ENCODE peak calls at places on chromosomes 13 and 19, in five cellular contexts. One of them, this sample, is unnamed.

GRCh38 chr13:89673789-89674311 is 1673.6 kb upstream of the MIR17HG start:
- DNase-seq in heart right ventricle: no peak
- DNase-seq in hippocampal formation: no peak
- DNase-seq in body of pancreas: no peak
- DNase-seq in BE2C: no peak
- DNase-seq in this sample: no peak

GRCh38 chr19:15551183-15552004 is 43.1 kb downstream of the CYP4F22 start:
- DNase-seq in heart right ventricle: peak; percentile 25
- DNase-seq in hippocampal formation: no peak
- DNase-seq in body of pancreas: peak; percentile 27
- DNase-seq in BE2C: peak; percentile 66
- DNase-seq in this sample: no peak

GRCh38 chr19:53958168-53958571 is 4.6 kb upstream of the CACNG8 start:
- DNase-seq in heart right ventricle: no peak
- DNase-seq in hippocampal formation: no peak
- DNase-seq in body of pancreas: no peak
- DNase-seq in BE2C: peak; percentile 52
- DNase-seq in this sample: peak; percentile 68

GRCh38 chr13:73677041-73677589 is 457.1 kb downstream of the KLF12 start:
- DNase-seq in heart right ventricle: no peak
- DNase-seq in hippocampal formation: no peak
- DNase-seq in body of pancreas: no peak
- DNase-seq in BE2C: no peak
- DNase-seq in this sample: no peak

GRCh38 chr13:28161370-28161769 is 23.0 kb downstream of the PAN3 start:
- DNase-seq in heart right ventricle: no peak
- DNase-seq in hippocampal formation: no peak
- DNase-seq in body of pancreas: no peak
- DNase-seq in BE2C: no peak
- DNase-seq in this sample: no peak

GRCh38 chr13:80059789-80060188 is 281.1 kb downstream of the SPRY2 start:
- DNase-seq in heart right ventricle: no peak
- DNase-seq in hippocampal formation: no peak
- DNase-seq in body of pancreas: no peak
- DNase-seq in BE2C: no peak
- DNase-seq in this sample: no peak

GRCh38 chr19:48636859-48637448 is at the start of gene DBP:
- DNase-seq in heart right ventricle: no peak
- DNase-seq in hippocampal formation: peak; percentile 74
- DNase-seq in body of pancreas: no peak
- DNase-seq in BE2C: peak; percentile 65
- DNase-seq in this sample: no peak

GRCh38 chr13:82364525-82364924 is 1517.7 kb downstream of the SLITRK1 start:
- DNase-seq in heart right ventricle: no peak
- DNase-seq in hippocampal formation: no peak
- DNase-seq in body of pancreas: no peak
- DNase-seq in BE2C: no peak
- DNase-seq in this sample: no peak

GRCh38 chr19:47507031-47507430 is 7.8 kb downstream of the NAPA start:
- DNase-seq in heart right ventricle: no peak
- DNase-seq in hippocampal formation: peak; percentile 36
- DNase-seq in body of pancreas: peak; percentile 49
- DNase-seq in BE2C: no peak
- DNase-seq in this sample: no peak